ENCODE peak calls at places on chromosomes 5 and 9, in four cellular contexts. G is HTR-8/SVneo, N is neural crest cell, J is dermis blood vessel endothelial cell. P is an unnamed sample.

GRCh38 chr9:78030553-78031270 is 899 bp downstream of the GNAQ start:
- DNase-seq in N (peak), J (peak), G (no peak), P (no peak)

GRCh38 chr9:129382281-129383004 is 204.4 kb upstream of the IER5L start:
- DNase-seq in N (no peak), G (no peak), J (no peak), P (peak)

GRCh38 chr5:158382473-158382872 is 523.5 kb upstream of the CLINT1 start:
- DNase-seq in J (peak), G (peak), N (no peak), P (peak)

GRCh38 chr5:76944638-76945037 is 8.2 kb upstream of the CRHBP start:
- DNase-seq in G (no peak), J (no peak), N (no peak), P (no peak)

GRCh38 chr5:19064094-19064493 is 923.9 kb downstream of the CDH18 start:
- DNase-seq in J (no peak), G (no peak), N (no peak), P (no peak)

GRCh38 chr5:130323804-130324454 is 419.7 kb downstream of the CHSY3 start:
- DNase-seq in N (no peak), J (peak), G (no peak), P (peak)

GRCh38 chr9:121598167-121599000 is 53.0 kb upstream of the DAB2IP start:
- DNase-seq in J (no peak), N (peak), G (no peak), P (peak)

GRCh38 chr5:53331463-53331862 is 149.0 kb upstream of the FST start:
- DNase-seq in G (peak), J (no peak), N (no peak), P (no peak)

GRCh38 chr9:114652776-114653555 is 4.6 kb downstream of the TEX53 start:
- DNase-seq in G (no peak), N (no peak), J (no peak), P (no peak)

GRCh38 chr9:98846879-98847278 is 39.4 kb downstream of the GALNT12 start:
- DNase-seq in J (no peak), N (no peak), G (no peak), P (no peak)

GRCh38 chr5:60844429-60844890 is 391 bp upstream of the ELOVL7 start:
- DNase-seq in G (peak), N (no peak), J (peak), P (peak)

GRCh38 chr9:110303136-110303535 is 34.5 kb downstream of the TXNDC8 start:
- DNase-seq in G (no peak), N (no peak), J (no peak), P (peak)

GRCh38 chr5:141880961-141881801 is 3.0 kb upstream of the PCDH1 start:
- DNase-seq in J (peak), G (no peak), N (no peak), P (no peak)

GRCh38 chr9:124270504-124271335 is 13.0 kb downstream of the NEK6 start:
- DNase-seq in J (no peak), N (no peak), G (no peak), P (no peak)

GRCh38 chr5:144219869-144220268 is 49.2 kb downstream of the KCTD16 start:
- DNase-seq in N (no peak), J (no peak), G (no peak), P (no peak)

GRCh38 chr5:157143127-157143959 is 678 bp upstream of the MED7 start:
- DNase-seq in G (peak), N (no peak), J (peak), P (peak)

GRCh38 chr9:6552738-6553121 is 92.8 kb downstream of the GLDC start:
- DNase-seq in N (no peak), G (no peak), J (peak), P (no peak)